ENCODE peak calls at places on chromosomes 3 and 15, in ten cellular contexts. R, K, W, F, L, X, Q, Z, P and V are unnamed samples.

GRCh38 chr3:58072046-58072445 is 63.8 kb downstream of the FLNB start:
- DNase-seq in R (no peak), K (no peak), W (no peak), F (no peak), L (no peak), X (no peak), Q (no peak), Z (no peak), P (no peak), V (no peak)

GRCh38 chr15:31458591-31458990 is 132.0 kb downstream of the KLF13 start:
- DNase-seq in R (no peak), K (no peak), W (no peak), F (no peak), L (no peak), X (no peak), Q (no peak), Z (no peak), P (no peak), V (no peak)

GRCh38 chr3:123951522-123952447 is 9.2 kb downstream of the CCDC14 start:
- DNase-seq in R (no peak), K (peak; percentile 20), W (no peak), F (no peak), L (no peak), X (no peak), Q (no peak), Z (no peak), P (no peak), V (no peak)

GRCh38 chr15:67758610-67759300 is 66.6 kb upstream of the SKOR1 start:
- DNase-seq in R (no peak), K (no peak), W (no peak), F (no peak), L (no peak), X (no peak), Q (no peak), Z (no peak), P (no peak), V (no peak)

GRCh38 chr3:81859524-81859923 is 98.1 kb upstream of the GBE1 start:
- DNase-seq in R (no peak), K (no peak), W (no peak), F (no peak), L (no peak), X (no peak), Q (no peak), Z (no peak), P (no peak), V (no peak)

GRCh38 chr15:34795267-34796081 is at the start of gene ACTC1:
- DNase-seq in R (no peak), K (peak; percentile 77), W (peak; percentile 73), F (no peak), L (peak; percentile 66), X (peak; percentile 86), Q (peak; percentile 83), Z (no peak), P (peak; percentile 61), V (peak; percentile 70)

GRCh38 chr3:120144267-120144666 is 50.0 kb upstream of the GSK3B start:
- DNase-seq in R (no peak), K (peak; percentile 56), W (peak; percentile 19), F (no peak), L (no peak), X (no peak), Q (peak; percentile 37), Z (no peak), P (no peak), V (no peak)

GRCh38 chr15:23038741-23039150 is 623 bp downstream of the TUBGCP5 start:
- DNase-seq in R (no peak), K (peak; percentile 70), W (no peak), F (no peak), L (no peak), X (no peak), Q (no peak), Z (no peak), P (no peak), V (no peak)

GRCh38 chr3:159322322-159322939 is 520.6 kb downstream of the MFSD1 start:
- DNase-seq in R (peak; percentile 61), K (peak; percentile 52), W (peak; percentile 83), F (no peak), L (peak; percentile 66), X (peak; percentile 67), Q (peak; percentile 76), Z (no peak), P (no peak), V (peak; percentile 84)

GRCh38 chr3:65836047-65836446 is 202.7 kb downstream of the MAGI1 start:
- DNase-seq in R (no peak), K (peak; percentile 66), W (no peak), F (no peak), L (no peak), X (no peak), Q (no peak), Z (no peak), P (no peak), V (no peak)

GRCh38 chr3:197718904-197719303 is 17.8 kb downstream of the RUBCN start:
- DNase-seq in R (no peak), K (peak; percentile 89), W (no peak), F (no peak), L (no peak), X (no peak), Q (no peak), Z (peak; percentile 49), P (no peak), V (no peak)

GRCh38 chr15:62994975-62995730 is 47.4 kb upstream of the TPM1 start:
- DNase-seq in R (no peak), K (peak; percentile 57), W (no peak), F (no peak), L (no peak), X (no peak), Q (no peak), Z (no peak), P (no peak), V (no peak)

GRCh38 chr3:141410408-141410807 is 42.1 kb downstream of the ZBTB38 start:
- DNase-seq in R (peak; percentile 74), K (peak; percentile 62), W (no peak), F (no peak), L (no peak), X (no peak), Q (no peak), Z (no peak), P (no peak), V (no peak)

GRCh38 chr3:81468385-81468784 is 293.1 kb downstream of the GBE1 start:
- DNase-seq in R (no peak), K (no peak), W (no peak), F (no peak), L (no peak), X (no peak), Q (no peak), Z (no peak), P (no peak), V (no peak)

GRCh38 chr15:26087395-26087794 is 224.3 kb upstream of the ATP10A start:
- DNase-seq in R (no peak), K (peak; percentile 6), W (no peak), F (no peak), L (no peak), X (no peak), Q (no peak), Z (no peak), P (no peak), V (no peak)

GRCh38 chr15:75167588-75168076 is 34.0 kb upstream of the C15orf39 start:
- DNase-seq in R (no peak), K (peak; percentile 88), W (no peak), F (no peak), L (no peak), X (no peak), Q (no peak), Z (no peak), P (no peak), V (no peak)

GRCh38 chr15:84816694-84817460 is at the start of gene ALPK3:
- DNase-seq in R (no peak), K (no peak), W (peak; percentile 63), F (no peak), L (peak; percentile 72), X (peak; percentile 80), Q (peak; percentile 79), Z (no peak), P (peak; percentile 80), V (peak; percentile 46)

GRCh38 chr15:59791079-59791478 is 102.0 kb upstream of the BNIP2 start:
- DNase-seq in R (no peak), K (no peak), W (no peak), F (no peak), L (no peak), X (no peak), Q (no peak), Z (no peak), P (no peak), V (no peak)
- TF ChIP-seq CTCF in R (no peak), K (no peak), W (no peak), F (no peak), L (no peak), X (no peak), Q (no peak), Z (no peak), P (no peak), V (no peak)

GRCh38 chr3:35946121-35946856 is 307.0 kb downstream of the ARPP21 start:
- DNase-seq in R (peak; percentile 8), K (peak; percentile 50), W (no peak), F (no peak), L (no peak), X (no peak), Q (peak; percentile 66), Z (no peak), P (no peak), V (no peak)
- TF ChIP-seq CTCF in R (peak; percentile 19), K (no peak), W (peak; percentile 21), F (no peak), L (peak; percentile 72), X (no peak), Q (peak; percentile 52), Z (peak; percentile 43), P (peak; percentile 64), V (peak; percentile 68)

DNA sequence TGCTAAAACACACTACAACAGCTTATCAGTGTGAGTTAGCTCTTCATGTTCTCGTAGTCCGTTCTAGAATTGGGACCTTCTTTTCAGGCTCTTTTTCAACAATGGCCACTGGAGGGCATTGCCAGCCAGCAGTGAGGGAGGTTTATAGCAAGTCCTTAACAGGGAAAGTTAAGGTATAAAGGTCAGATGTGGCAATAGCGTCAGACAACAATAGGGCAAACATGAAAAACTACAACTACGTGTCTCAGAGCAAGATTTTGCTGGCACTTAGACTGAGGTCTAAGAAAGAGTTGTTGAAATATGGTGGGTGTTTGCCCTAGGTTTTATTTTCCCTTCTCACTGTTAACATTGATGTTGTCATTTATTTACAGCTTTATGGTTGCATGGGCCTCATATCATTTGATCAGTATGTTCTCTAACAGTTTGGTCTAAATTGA is 161.4 kb downstream of the GMNC start:
- DNase-seq in R (peak; percentile 47), K (peak; percentile 45), W (peak; percentile 23), F (peak; percentile 38), L (peak; percentile 42), X (no peak), Q (peak; percentile 66), Z (no peak), P (peak; percentile 10), V (peak; percentile 18)
- TF ChIP-seq CTCF in R (peak; percentile 47), K (peak; percentile 53), W (no peak), F (peak; percentile 57), L (no peak), X (no peak), Q (peak; percentile 88), Z (peak; percentile 70), P (peak; percentile 69), V (peak; percentile 34)

DNA sequence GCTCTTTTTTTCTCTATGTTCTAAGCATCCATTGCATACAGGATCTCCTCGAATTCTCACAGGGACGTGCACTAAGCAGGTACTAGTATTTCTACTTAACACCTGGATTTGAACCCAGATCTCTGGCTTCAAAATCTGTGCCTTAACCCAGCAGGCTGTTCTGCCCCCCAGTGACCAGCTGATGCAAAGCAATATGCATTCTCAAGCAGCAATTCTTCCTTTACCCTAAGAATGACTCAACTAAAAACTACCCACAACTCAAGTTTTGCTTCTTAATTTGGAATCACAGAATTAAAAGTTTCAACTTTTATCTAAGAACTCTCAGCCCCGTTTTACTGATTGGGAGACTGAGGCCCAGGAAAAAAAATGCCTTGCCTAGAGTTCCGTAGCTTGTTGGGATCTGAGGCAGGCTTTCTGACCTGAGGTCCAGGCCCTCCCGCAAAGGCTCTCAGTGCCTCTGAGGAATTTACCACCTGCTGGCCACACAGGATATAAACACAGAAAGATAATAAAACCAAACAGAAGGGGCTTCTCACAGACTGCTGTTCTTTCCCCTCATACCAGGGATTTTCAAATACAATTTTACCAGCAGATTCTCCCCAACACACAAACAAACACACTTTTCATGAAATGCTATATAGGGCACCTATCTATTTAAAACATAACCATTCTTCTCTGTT is 115.4 kb upstream of the RAD18 start:
- DNase-seq in R (peak; percentile 16), K (no peak), W (no peak), F (no peak), L (peak; percentile 19), X (no peak), Q (peak; percentile 71), Z (no peak), P (no peak), V (no peak)
- TF ChIP-seq CTCF in R (no peak), K (no peak), W (no peak), F (no peak), L (peak; percentile 37), X (no peak), Q (peak; percentile 25), Z (no peak), P (peak; percentile 57), V (peak; percentile 16)